ENCODE peak calls at places on chromosomes 6 and 20, in nine cellular contexts. N, L, Y, B, T, M, C, J and G are unnamed samples.

GRCh38 chr6:109330263-109330662 is 52.0 kb downstream of the CD164 start:
- DNase-seq in T (no peak), M (no peak), Y (no peak), L (no peak), J (no peak), N (no peak), B (no peak), C (no peak), G (no peak)

GRCh38 chr20:54116550-54117235 is 46.3 kb upstream of the BCAS1 start:
- DNase-seq in T (no peak), J (no peak), Y (no peak), C (no peak), N (no peak), B (no peak), L (no peak), M (no peak), G (no peak)

GRCh38 chr6:162973141-162973872 is 245.5 kb downstream of the PACRG start:
- DNase-seq in N (no peak), C (no peak), T (no peak), B (no peak), Y (no peak), J (no peak), L (peak; percentile 60), M (no peak), G (no peak)

GRCh38 chr6:125102901-125103300 is 50.7 kb upstream of the TPD52L1 start:
- DNase-seq in N (no peak), L (no peak), M (no peak), J (no peak), T (no peak), B (no peak), C (no peak), Y (peak; percentile 84), G (no peak)

GRCh38 chr6:69957990-69958559 is 91.7 kb downstream of the COL19A1 start:
- DNase-seq in Y (no peak), B (no peak), M (no peak), N (no peak), J (no peak), C (no peak), T (no peak), L (no peak), G (no peak)

GRCh38 chr6:142155895-142156757 is 9.1 kb downstream of the VTA1 start:
- DNase-seq in Y (peak; percentile 47), L (no peak), B (no peak), N (peak; percentile 37), C (no peak), J (no peak), M (peak; percentile 21), T (no peak), G (no peak)

GRCh38 chr20:38581013-38581412 is at the start of gene ADIG:
- DNase-seq in N (no peak), T (no peak), M (no peak), L (no peak), Y (no peak), C (no peak), B (no peak), J (no peak), G (no peak)

GRCh38 chr20:62386383-62387218 is at the start of gene RPS21:
- DNase-seq in Y (peak; percentile 90), B (peak; percentile 97), N (peak; percentile 95), J (peak; percentile 94), L (peak; percentile 93), T (peak; percentile 81), M (no peak), C (peak; percentile 95), G (no peak)

GRCh38 chr6:85275338-85275985 is 174.4 kb upstream of the NT5E start:
- DNase-seq in C (no peak), L (no peak), T (no peak), N (no peak), Y (no peak), M (no peak), B (no peak), J (no peak), G (no peak)

GRCh38 chr20:35968930-35969329 is 540 bp downstream of the CNBD2 start:
- DNase-seq in B (no peak), C (no peak), J (no peak), Y (no peak), L (no peak), T (no peak), M (no peak), N (no peak), G (no peak)

GRCh38 chr20:38573381-38573780 is 7.6 kb upstream of the ADIG start:
- DNase-seq in C (no peak), T (no peak), L (no peak), J (no peak), B (no peak), M (no peak), N (no peak), Y (no peak), G (no peak)

GRCh38 chr20:14553774-14554524 is 216.5 kb upstream of the FLRT3 start:
- DNase-seq in J (no peak), N (no peak), M (no peak), T (no peak), C (no peak), Y (peak; percentile 49), L (no peak), B (no peak), G (no peak)

GRCh38 chr20:18288748-18289705 is 700 bp downstream of the ZNF133 start:
- DNase-seq in B (no peak), J (no peak), Y (peak; percentile 39), T (no peak), L (peak; percentile 18), N (no peak), C (no peak), M (peak; percentile 40), G (no peak)

DNA sequence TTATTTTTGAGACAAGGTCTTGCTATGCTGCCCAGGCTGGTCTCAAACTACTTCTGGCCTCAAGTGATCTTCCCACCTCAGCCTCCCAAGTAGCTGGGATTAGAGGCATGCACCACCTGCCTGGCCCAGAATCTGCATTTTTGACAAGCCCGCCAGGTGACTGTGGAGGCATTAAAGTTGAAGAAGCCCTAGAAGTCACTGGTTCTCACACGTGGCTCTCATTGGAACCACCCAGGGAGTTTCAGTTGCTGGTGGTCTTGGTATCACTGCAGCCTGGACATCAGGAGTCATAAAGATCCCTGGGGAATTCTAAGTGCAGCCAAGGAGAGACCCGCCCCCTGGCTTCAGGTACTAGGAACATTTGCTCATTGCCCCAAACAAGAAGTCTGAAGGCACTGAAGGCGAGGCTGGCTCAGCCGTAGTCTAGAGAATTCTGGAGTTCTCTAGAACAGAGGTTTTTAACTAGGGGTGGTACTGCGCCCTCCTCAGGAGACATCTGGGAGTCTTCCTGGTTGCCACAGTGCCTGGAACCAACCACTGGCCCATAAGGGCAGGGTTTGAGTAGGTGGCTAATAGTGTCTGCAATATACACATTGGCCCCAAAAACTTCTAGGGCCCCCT is 182.8 kb downstream of the ZMYND8 start:
- DNase-seq in M (no peak), L (no peak), Y (no peak), J (no peak), N (no peak), T (no peak), C (no peak), B (no peak), G (no peak)
- TF ChIP-seq CTCF in M (no peak), L (no peak), Y (no peak), J (no peak), N (no peak), T (no peak), C (no peak), B (no peak), G (no peak)

DNA sequence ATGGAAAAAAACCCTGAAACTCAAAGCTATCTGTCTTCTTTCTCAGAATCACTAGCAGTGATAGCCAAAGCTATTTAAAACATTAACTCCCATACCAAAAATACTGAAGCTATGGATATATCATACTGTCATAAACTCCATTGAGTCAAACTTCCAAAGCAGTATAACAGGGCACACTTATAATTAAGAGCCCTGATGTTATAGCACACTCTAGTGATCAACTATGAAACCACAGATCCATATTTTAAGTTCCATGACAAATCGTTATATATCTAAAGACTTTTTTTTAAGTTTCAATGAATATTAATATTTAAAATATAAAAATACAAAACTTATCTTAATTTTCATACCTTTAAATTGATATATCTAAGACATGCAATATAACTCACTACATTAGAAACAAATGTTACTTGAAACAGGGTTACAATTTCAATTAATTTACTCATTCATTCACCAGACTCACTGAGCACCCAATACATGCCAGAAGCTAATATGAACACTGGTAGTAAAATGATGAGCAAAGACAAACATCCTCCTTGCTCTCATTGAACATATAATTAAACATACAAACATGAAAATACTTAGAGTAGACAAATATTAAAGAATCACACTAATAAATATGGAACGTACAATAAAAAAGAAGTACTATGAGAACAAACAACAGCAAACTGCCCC is 69.3 kb downstream of the IBTK start:
- DNase-seq in Y (peak; percentile 48), B (no peak), N (no peak), L (no peak), J (no peak), T (no peak), M (no peak), C (no peak), G (no peak)
- TF ChIP-seq CTCF in Y (peak; percentile 48), B (peak; percentile 17), N (peak; percentile 23), L (peak; percentile 9), J (no peak), T (peak; percentile 52), M (peak; percentile 61), C (peak; percentile 43), G (peak; percentile 94)

GRCh38 chr20:1622450-1622849 is 2.6 kb upstream of the SIRPB1 start:
- DNase-seq in M (no peak), B (no peak), Y (no peak), T (no peak), N (peak; percentile 48), J (no peak), L (no peak), C (no peak), G (no peak)
- TF ChIP-seq CTCF in M (no peak), B (no peak), Y (no peak), T (no peak), N (no peak), J (no peak), L (no peak), C (no peak), G (no peak)

GRCh38 chr6:15945593-15946159 is 183.2 kb upstream of the MYLIP start:
- DNase-seq in B (no peak), Y (no peak), J (no peak), N (no peak), C (no peak), L (no peak), T (no peak), M (no peak), G (no peak)

GRCh38 chr6:15947436-15947835 is 181.4 kb upstream of the MYLIP start:
- DNase-seq in T (no peak), L (no peak), J (no peak), N (no peak), Y (no peak), C (no peak), M (no peak), B (no peak), G (no peak)

GRCh38 chr6:15948930-15949900 is 179.7 kb upstream of the MYLIP start:
- DNase-seq in M (peak; percentile 44), L (peak; percentile 41), T (peak; percentile 26), C (no peak), B (no peak), Y (peak; percentile 26), J (peak; percentile 80), N (no peak), G (no peak)

GRCh38 chr6:15946701-15947390 is 182.0 kb upstream of the MYLIP start:
- DNase-seq in B (no peak), J (no peak), L (no peak), C (no peak), M (no peak), T (no peak), Y (no peak), N (no peak), G (no peak)

DNA sequence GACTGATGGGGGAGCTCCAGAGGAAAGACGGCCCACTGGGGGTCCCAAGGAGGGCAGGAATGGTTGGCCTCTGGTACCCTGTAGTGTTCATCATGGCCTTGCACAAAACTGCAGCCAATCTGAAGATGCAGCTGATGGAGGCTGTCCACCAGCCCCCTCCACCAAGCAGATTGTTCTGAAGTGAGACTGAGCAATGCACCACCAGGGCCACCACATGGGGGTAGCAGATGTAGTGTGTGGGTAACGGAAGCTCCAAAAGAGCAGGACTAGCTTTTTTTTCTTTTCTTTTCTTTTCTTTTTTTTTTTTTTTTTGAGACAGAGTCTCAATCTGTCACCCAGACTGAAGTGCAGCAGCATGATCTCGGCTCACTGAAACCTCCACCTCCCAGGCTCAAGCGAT is 181.0 kb upstream of the MYLIP start:
- DNase-seq in M (no peak), T (no peak), L (no peak), C (no peak), J (no peak), N (no peak), Y (no peak), B (no peak), G (no peak)
- TF ChIP-seq CTCF in M (no peak), T (no peak), L (no peak), C (no peak), J (no peak), N (no peak), Y (no peak), B (no peak), G (no peak)